ENCODE peak calls at places on chromosomes 4 and X, in eight cellular contexts. G, E, V, Y, U, D, P and Z are unnamed samples.

GRCh38 chr4:80268081-80268823 is 1.8 kb downstream of the FGF5 start:
- DNase-seq in G (peak; percentile 13), E (peak; percentile 3), V (no peak), Y (no peak), U (no peak), D (no peak), P (no peak), Z (no peak)

GRCh38 chrX:20664774-20665173 is 398.1 kb upstream of the RPS6KA3 start:
- DNase-seq in G (no peak), E (no peak), V (no peak), Y (peak; percentile 12), U (no peak), D (no peak), P (no peak), Z (no peak)

GRCh38 chrX:147958316-147958715 is 22.8 kb upstream of the FMR1NB start:
- DNase-seq in G (no peak), E (no peak), V (no peak), Y (no peak), U (no peak), D (no peak), P (peak; percentile 69), Z (no peak)

GRCh38 chrX:103248553-103248952 is 6.4 kb downstream of the TCEAL8 start:
- DNase-seq in G (no peak), E (no peak), V (no peak), Y (peak; percentile 9), U (no peak), D (no peak), P (no peak), Z (no peak)

GRCh38 chr4:74456849-74457395 is 12.0 kb downstream of the AREG start:
- DNase-seq in G (no peak), E (no peak), V (no peak), Y (no peak), U (no peak), D (no peak), P (no peak), Z (no peak)

GRCh38 chr4:38085394-38086150 is 125.4 kb downstream of the PTTG2 start:
- DNase-seq in G (no peak), E (no peak), V (no peak), Y (no peak), U (no peak), D (no peak), P (no peak), Z (no peak)

GRCh38 chr4:141497627-141498026 is 138.8 kb upstream of the IL15 start:
- DNase-seq in G (no peak), E (no peak), V (no peak), Y (no peak), U (no peak), D (no peak), P (no peak), Z (no peak)

GRCh38 chr4:148315049-148315448 is 127.2 kb downstream of the NR3C2 start:
- DNase-seq in G (no peak), E (peak; percentile 1), V (no peak), Y (no peak), U (no peak), D (no peak), P (no peak), Z (no peak)

GRCh38 chr4:131534944-131535640 is 1614.0 kb upstream of the PCDH10 start:
- DNase-seq in G (no peak), E (no peak), V (no peak), Y (no peak), U (no peak), D (no peak), P (no peak), Z (no peak)

GRCh38 chr4:189202182-189202868 is 738.3 kb upstream of the FRG1 start:
- DNase-seq in G (peak; percentile 38), E (peak; percentile 4), V (no peak), Y (peak; percentile 82), U (peak; percentile 78), D (no peak), P (peak; percentile 44), Z (peak; percentile 54)

GRCh38 chr4:139913995-139914394 is 240.0 kb downstream of the MAML3 start:
- DNase-seq in G (no peak), E (no peak), V (no peak), Y (peak; percentile 60), U (no peak), D (no peak), P (peak; percentile 57), Z (no peak)

GRCh38 chr4:186725422-186726149 is 1.9 kb upstream of the FAT1 start:
- DNase-seq in G (peak; percentile 40), E (peak; percentile 34), V (peak; percentile 81), Y (peak; percentile 62), U (peak; percentile 79), D (no peak), P (peak; percentile 72), Z (peak; percentile 65)

GRCh38 chr4:95517799-95518198 is 31.0 kb downstream of the UNC5C start:
- DNase-seq in G (no peak), E (no peak), V (no peak), Y (no peak), U (no peak), D (no peak), P (no peak), Z (no peak)

GRCh38 chr4:105061136-105061696 is 85.5 kb upstream of the TET2 start:
- DNase-seq in G (peak; percentile 27), E (peak; percentile 64), V (no peak), Y (peak; percentile 20), U (no peak), D (no peak), P (no peak), Z (no peak)

GRCh38 chr4:38788327-38788726 is 5.5 kb upstream of the TLR10 start:
- DNase-seq in G (no peak), E (no peak), V (no peak), Y (no peak), U (no peak), D (no peak), P (no peak), Z (no peak)

GRCh38 chrX:128439159-128439558 is 387.0 kb upstream of the ACTRT1 start:
- DNase-seq in G (no peak), E (no peak), V (no peak), Y (no peak), U (no peak), D (no peak), P (no peak), Z (no peak)

GRCh38 chr4:34138385-34138784 is 2105.9 kb downstream of the ARAP2 start:
- DNase-seq in G (no peak), E (no peak), V (no peak), Y (no peak), U (no peak), D (no peak), P (no peak), Z (no peak)

GRCh38 chr4:52588771-52589591 is 70.1 kb downstream of the USP46 start:
- DNase-seq in G (peak; percentile 5), E (peak; percentile 7), V (no peak), Y (no peak), U (no peak), D (no peak), P (peak; percentile 58), Z (no peak)

GRCh38 chrX:96771500-96771899 is 86.9 kb downstream of the DIAPH2 start:
- DNase-seq in G (no peak), E (no peak), V (no peak), Y (no peak), U (no peak), D (no peak), P (no peak), Z (no peak)

GRCh38 chr4:174192943-174193342 is 90.5 kb downstream of the FBXO8 start:
- DNase-seq in G (no peak), E (no peak), V (no peak), Y (no peak), U (no peak), D (no peak), P (no peak), Z (no peak)

GRCh38 chrX:94107981-94108380 is 434.0 kb downstream of the FAM133A start:
- DNase-seq in G (no peak), E (no peak), V (no peak), Y (no peak), U (no peak), D (no peak), P (no peak), Z (no peak)

GRCh38 chr4:77636902-77637301 is 31.3 kb downstream of the CXCL13 start:
- DNase-seq in G (no peak), E (no peak), V (no peak), Y (no peak), U (no peak), D (no peak), P (peak; percentile 63), Z (no peak)

GRCh38 chrX:41478397-41478911 is 31.3 kb downstream of the NYX start:
- DNase-seq in G (no peak), E (no peak), V (no peak), Y (peak; percentile 19), U (no peak), D (no peak), P (peak; percentile 0), Z (no peak)

GRCh38 chr4:2942037-2942531 is 21.1 kb downstream of the NOP14 start:
- DNase-seq in G (no peak), E (no peak), V (no peak), Y (no peak), U (peak; percentile 61), D (no peak), P (no peak), Z (no peak)

GRCh38 chr4:154119317-154119716 is 330.4 kb upstream of the SFRP2 start:
- DNase-seq in G (no peak), E (no peak), V (no peak), Y (no peak), U (no peak), D (no peak), P (no peak), Z (no peak)

GRCh38 chrX:153214934-153215333 is 35.9 kb downstream of the MAGEA1 start:
- DNase-seq in G (no peak), E (no peak), V (no peak), Y (no peak), U (no peak), D (no peak), P (no peak), Z (no peak)

GRCh38 chr4:76156635-76157034 is 8.4 kb upstream of the NUP54 start:
- DNase-seq in G (no peak), E (no peak), V (no peak), Y (no peak), U (no peak), D (no peak), P (no peak), Z (no peak)

GRCh38 chrX:1222511-1223252 is 10.2 kb upstream of the CRLF2 start:
- DNase-seq in G (no peak), E (no peak), V (no peak), Y (no peak), U (no peak), D (no peak), P (peak; percentile 72), Z (no peak)

GRCh38 chrX:14922437-14922836 is 49.2 kb downstream of the MOSPD2 start:
- DNase-seq in G (no peak), E (no peak), V (no peak), Y (no peak), U (no peak), D (no peak), P (peak; percentile 88), Z (no peak)

GRCh38 chr4:150244600-150244999 is 166.4 kb downstream of the DCLK2 start:
- DNase-seq in G (no peak), E (no peak), V (no peak), Y (peak; percentile 71), U (no peak), D (no peak), P (peak; percentile 42), Z (no peak)

GRCh38 chrX:12987340-12987739 is 12.4 kb downstream of the TMSB4X start:
- DNase-seq in G (no peak), E (no peak), V (no peak), Y (no peak), U (no peak), D (no peak), P (no peak), Z (no peak)

GRCh38 chrX:67544871-67545771 is 1.3 kb downstream of the AR start:
- DNase-seq in G (peak; percentile 2), E (peak; percentile 3), V (no peak), Y (no peak), U (peak; percentile 63), D (no peak), P (peak; percentile 38), Z (no peak)

GRCh38 chr4:24282446-24282845 is 301.9 kb downstream of the DHX15 start:
- DNase-seq in G (no peak), E (no peak), V (no peak), Y (no peak), U (no peak), D (no peak), P (no peak), Z (no peak)